ENCODE peak calls at places on chromosomes 3 and 15, in eight cellular contexts. V, F, K, O, A, D, E and J are unnamed samples.

GRCh38 chr3:27880969-27881892 is 159.1 kb upstream of the EOMES start:
- DNase-seq in V (no peak), F (no peak), K (no peak), O (no peak), A (no peak), D (no peak), E (no peak), J (no peak)

GRCh38 chr3:18284716-18285115 is 140.4 kb downstream of the SATB1 start:
- DNase-seq in V (no peak), F (no peak), K (no peak), O (no peak), A (no peak), D (no peak), E (no peak), J (no peak)

GRCh38 chr3:81723732-81724313 is 37.6 kb downstream of the GBE1 start:
- DNase-seq in V (no peak), F (peak; percentile 46), K (peak; percentile 48), O (no peak), A (no peak), D (peak; percentile 66), E (no peak), J (no peak)

GRCh38 chr15:58882243-58882642 is 51.2 kb downstream of the SLTM start:
- DNase-seq in V (no peak), F (no peak), K (no peak), O (no peak), A (no peak), D (no peak), E (no peak), J (no peak)

GRCh38 chr3:141321109-141321497 is 47.2 kb upstream of the ZBTB38 start:
- DNase-seq in V (no peak), F (no peak), K (peak; percentile 23), O (no peak), A (no peak), D (peak; percentile 45), E (no peak), J (no peak)

GRCh38 chr15:70504305-70504951 is 258.9 kb downstream of the UACA start:
- DNase-seq in V (no peak), F (peak; percentile 53), K (peak; percentile 63), O (no peak), A (no peak), D (peak; percentile 69), E (no peak), J (no peak)

GRCh38 chr3:194328080-194328571 is 23.0 kb downstream of the CPN2 start:
- DNase-seq in V (peak; percentile 47), F (peak; percentile 91), K (peak; percentile 64), O (no peak), A (no peak), D (peak; percentile 55), E (no peak), J (no peak)

GRCh38 chr15:91268510-91268909 is 168.5 kb downstream of the SV2B start:
- DNase-seq in V (peak; percentile 76), F (no peak), K (no peak), O (no peak), A (no peak), D (no peak), E (no peak), J (no peak)

GRCh38 chr3:16866447-16867025 is 18.2 kb upstream of the PLCL2 start:
- DNase-seq in V (no peak), F (no peak), K (peak; percentile 17), O (peak; percentile 61), A (no peak), D (peak; percentile 31), E (no peak), J (no peak)

GRCh38 chr3:60610441-60611112 is 640.7 kb downstream of the FHIT start:
- DNase-seq in V (no peak), F (peak; percentile 54), K (peak; percentile 65), O (peak; percentile 49), A (no peak), D (peak; percentile 27), E (no peak), J (no peak)

GRCh38 chr15:39409876-39410505 is 170.9 kb upstream of the THBS1 start:
- DNase-seq in V (no peak), F (no peak), K (no peak), O (no peak), A (no peak), D (peak; percentile 87), E (no peak), J (no peak)

GRCh38 chr3:185161761-185162160 is 8.9 kb upstream of the C3orf70 start:
- DNase-seq in V (no peak), F (no peak), K (no peak), O (no peak), A (no peak), D (no peak), E (no peak), J (no peak)

GRCh38 chr15:86157929-86158328 is 78.3 kb downstream of the AGBL1 start:
- DNase-seq in V (no peak), F (no peak), K (no peak), O (no peak), A (no peak), D (no peak), E (no peak), J (no peak)

GRCh38 chr3:4323246-4324027 is 20.3 kb downstream of the SETMAR start:
- DNase-seq in V (no peak), F (no peak), K (peak; percentile 45), O (no peak), A (no peak), D (peak; percentile 45), E (no peak), J (no peak)

DNA sequence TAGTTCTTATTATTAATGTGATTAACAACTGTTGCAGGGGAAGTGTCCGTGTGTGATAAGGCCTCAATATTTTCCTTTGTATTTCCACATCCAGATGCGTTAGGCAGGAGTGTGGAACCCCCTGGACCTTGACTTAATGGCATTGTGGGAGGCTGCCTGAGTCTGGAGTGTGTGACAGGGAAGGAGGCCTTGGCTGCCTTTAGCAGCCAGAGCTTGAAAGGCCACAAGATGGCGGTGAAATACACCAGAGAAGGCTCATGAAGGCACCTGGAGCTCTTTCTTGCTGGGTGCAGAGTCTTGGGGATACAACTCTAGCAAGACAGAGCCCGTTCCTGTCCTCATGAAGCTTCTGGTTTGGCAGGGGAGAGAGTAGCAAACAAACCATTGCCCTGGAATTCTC is 36.9 kb downstream of the POLR2M start:
- DNase-seq in V (no peak), F (peak; percentile 21), K (no peak), O (no peak), A (no peak), D (no peak), E (no peak), J (no peak)
- TF ChIP-seq CTCF in V (peak; percentile 39), F (peak; percentile 29), K (peak; percentile 8), O (peak; percentile 39), A (no peak), D (peak; percentile 20), E (no peak), J (no peak)

GRCh38 chr3:37217098-37217849 is 42.9 kb upstream of the LRRFIP2 start:
- DNase-seq in V (no peak), F (no peak), K (no peak), O (no peak), A (peak; percentile 49), D (no peak), E (no peak), J (no peak)
- TF ChIP-seq CTCF in V (no peak), F (no peak), K (no peak), O (no peak), A (no peak), D (no peak), E (no peak), J (no peak)

GRCh38 chr3:77125934-77126333 is 86.0 kb downstream of the ROBO2 start:
- DNase-seq in V (no peak), F (no peak), K (no peak), O (no peak), A (no peak), D (no peak), E (no peak), J (no peak)
- TF ChIP-seq CTCF in V (no peak), F (no peak), K (no peak), O (no peak), A (no peak), D (no peak), E (no peak), J (no peak)

DNA sequence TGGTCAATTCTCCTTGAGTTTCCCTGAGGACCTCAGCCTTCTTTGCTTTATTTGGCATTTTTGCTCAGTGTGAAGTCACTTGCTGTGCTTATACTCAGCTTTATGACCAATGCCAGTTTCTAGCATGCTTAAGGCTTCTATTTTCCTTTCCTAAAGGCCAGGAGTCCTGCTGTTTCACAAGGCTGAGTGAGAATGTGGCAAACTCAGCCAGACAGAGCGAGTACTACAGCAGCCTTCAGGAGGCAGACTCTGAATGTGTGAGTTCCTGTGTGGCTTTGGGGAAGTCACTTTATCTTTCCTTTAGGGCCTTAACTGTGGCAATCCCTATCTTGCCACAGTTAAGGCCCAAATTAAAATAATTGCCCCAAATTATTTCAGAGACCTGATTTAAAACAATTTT is 213.2 kb upstream of the MRPL3 start:
- DNase-seq in V (no peak), F (no peak), K (no peak), O (no peak), A (no peak), D (no peak), E (no peak), J (no peak)
- TF ChIP-seq CTCF in V (no peak), F (no peak), K (no peak), O (no peak), A (no peak), D (no peak), E (no peak), J (no peak)

GRCh38 chr3:25863560-25863959 is 73.7 kb downstream of the OXSM start:
- DNase-seq in V (no peak), F (no peak), K (no peak), O (no peak), A (no peak), D (no peak), E (no peak), J (no peak)
- TF ChIP-seq CTCF in V (no peak), F (peak; percentile 16), K (peak; percentile 19), O (peak; percentile 6), A (no peak), D (peak; percentile 11), E (no peak), J (peak; percentile 7)

GRCh38 chr3:36591959-36592358 is 172.4 kb downstream of the DCLK3 start:
- DNase-seq in V (no peak), F (peak; percentile 57), K (peak; percentile 23), O (peak; percentile 8), A (no peak), D (peak; percentile 29), E (no peak), J (no peak)
- TF ChIP-seq CTCF in V (no peak), F (peak; percentile 45), K (peak; percentile 5), O (peak; percentile 45), A (no peak), D (no peak), E (no peak), J (no peak)

GRCh38 chr3:125141596-125142417 is 70.7 kb downstream of the SLC12A8 start:
- DNase-seq in V (no peak), F (peak; percentile 42), K (peak; percentile 50), O (no peak), A (no peak), D (peak; percentile 52), E (peak; percentile 14), J (no peak)
- TF ChIP-seq CTCF in V (no peak), F (peak; percentile 11), K (peak; percentile 19), O (peak; percentile 19), A (no peak), D (no peak), E (no peak), J (peak; percentile 16)

GRCh38 chr15:84862214-84862975 is 22.1 kb upstream of the SLC28A1 start:
- DNase-seq in V (no peak), F (no peak), K (no peak), O (no peak), A (no peak), D (no peak), E (no peak), J (no peak)
- TF ChIP-seq CTCF in V (peak; percentile 39), F (no peak), K (peak; percentile 17), O (no peak), A (no peak), D (no peak), E (no peak), J (no peak)